ENCODE peak calls at places on chromosomes 16 and 17, in six cellular contexts. Q is T-cell; U is AG10803; A is stimulated activated naive B cell treated with anti-CD40 and anti-IgM and Interleukin-4, amounts not matched to agents 10 μg/mL and 1 μg/mL and 100 μg/mL, for 72 hours; J is T-helper 1 cell; C is NCI-H2171 treated with DMSO at 0.1 percent for 48 hours. F is an unnamed sample.

GRCh38 chr17:61328351-61328750 is 71.3 kb upstream of the TBX2 start:
- DNase-seq in Q (no peak), A (no peak), J (no peak), U (no peak), C (no peak), F (no peak)

GRCh38 chr17:50307654-50308053 is 33.4 kb downstream of the TMEM92 start:
- DNase-seq in U (no peak), J (no peak), C (no peak), A (no peak), Q (no peak), F (no peak)

GRCh38 chr16:77618011-77618410 is 104.3 kb upstream of the NUDT7 start:
- DNase-seq in J (no peak), A (no peak), Q (no peak), C (no peak), U (no peak), F (no peak)

GRCh38 chr16:73298562-73298961 is 250.6 kb upstream of the ZFHX3 start:
- DNase-seq in Q (no peak), U (peak), C (no peak), A (no peak), J (no peak), F (peak)

GRCh38 chr17:80942360-80943345 is 49.0 kb upstream of the CHMP6 start:
- DNase-seq in A (no peak), J (no peak), U (peak), Q (no peak), C (peak), F (no peak)

GRCh38 chr16:54432481-54433229 is 146.1 kb upstream of the IRX3 start:
- DNase-seq in C (no peak), J (no peak), A (no peak), U (no peak), Q (no peak), F (no peak)

GRCh38 chr17:4880850-4881249 is 18.5 kb upstream of the C17orf107 start:
- DNase-seq in J (no peak), A (no peak), Q (no peak), U (no peak), C (no peak), F (no peak)

GRCh38 chr17:10125761-10126553 is 72.4 kb downstream of the GAS7 start:
- DNase-seq in Q (no peak), C (no peak), U (peak), J (no peak), A (no peak), F (no peak)

GRCh38 chr16:69324585-69325253 is 5.7 kb downstream of the PDF start:
- DNase-seq in J (no peak), A (no peak), U (no peak), C (no peak), Q (no peak), F (no peak)

GRCh38 chr17:17412331-17412730 is 64.5 kb upstream of the MED9 start:
- DNase-seq in U (peak), Q (no peak), C (no peak), J (no peak), A (no peak), F (no peak)

GRCh38 chr16:87333101-87333500 is 15.9 kb upstream of the C16orf95 start:
- DNase-seq in Q (no peak), J (no peak), U (no peak), A (no peak), C (no peak), F (no peak)

GRCh38 chr17:51255673-51256072 is 4.2 kb downstream of the MBTD1 start:
- DNase-seq in C (no peak), Q (no peak), A (no peak), J (no peak), U (no peak), F (no peak)

GRCh38 chr17:3663102-3664011 is 5.0 kb downstream of the TAX1BP3 start:
- DNase-seq in J (no peak), C (no peak), Q (no peak), U (no peak), A (no peak), F (no peak)

GRCh38 chr17:19771971-19772630 is 24.0 kb upstream of the ALDH3A1 start:
- DNase-seq in C (no peak), A (no peak), Q (peak), J (no peak), U (no peak), F (no peak)

GRCh38 chr16:73189132-73189531 is 141.2 kb upstream of the ZFHX3 start:
- DNase-seq in Q (no peak), A (no peak), U (no peak), J (no peak), C (no peak), F (no peak)

GRCh38 chr16:69937465-69937951 is 13.6 kb upstream of the CLEC18A start:
- DNase-seq in A (no peak), C (no peak), J (no peak), U (no peak), Q (no peak), F (no peak)

GRCh38 chr17:46995841-46996571 is 17.0 kb upstream of the RPRML start:
- DNase-seq in U (peak), Q (no peak), C (no peak), J (no peak), A (no peak), F (no peak)

GRCh38 chr17:77299256-77300015 is 158.7 kb downstream of the SEC14L1 start:
- DNase-seq in C (no peak), A (no peak), J (no peak), Q (no peak), U (no peak), F (no peak)

GRCh38 chr17:45941395-45941794 is 47.0 kb downstream of the MAPT start:
- DNase-seq in A (no peak), U (no peak), C (no peak), Q (no peak), J (no peak), F (no peak)

GRCh38 chr16:56610017-56610608 is 1.7 kb downstream of the MT2A start:
- DNase-seq in U (peak), A (no peak), Q (peak), C (no peak), J (peak), F (no peak)

GRCh38 chr17:42843358-42843934 is 934 bp upstream of the AOC2 start:
- DNase-seq in C (peak), U (peak), Q (no peak), J (no peak), A (no peak), F (no peak)

GRCh38 chr17:81040791-81041337 is 5.9 kb downstream of the BAIAP2 start:
- DNase-seq in J (no peak), U (no peak), Q (no peak), A (no peak), C (no peak), F (no peak)

GRCh38 chr17:72264682-72265405 is 144.0 kb downstream of the SOX9 start:
- DNase-seq in J (no peak), U (no peak), Q (no peak), A (no peak), C (peak), F (no peak)